ENCODE peak calls at places on chromosomes 11 and 22, in eight cellular contexts. One of them, this sample, is unnamed.

GRCh38 chr11:61945191-61945590 is 5.0 kb upstream of the BEST1 start:
- DNase-seq in progenitor cell of endocrine pancreas: no peak
- DNase-seq in stimulated activated CD4-positive, alpha-beta T cell treated with anti-CD3 and anti-CD28 coated beads, Interleukin-2, amount 100 ng/mL, for 24 hours: no peak
- DNase-seq in activated CD4-positive, alpha-beta T cell treated with anti-CD3 and anti-CD28 coated beads for 24 hours: no peak
- DNase-seq in spleen: no peak
- DNase-seq in NCI-H1048: no peak
- DNase-seq in epithelial cell of prostate: no peak
- DNase-seq in fibroblast of the conjunctiva: no peak
- DNase-seq in this sample: no peak

GRCh38 chr11:103530257-103530656 is 421.0 kb downstream of the DYNC2H1 start:
- DNase-seq in progenitor cell of endocrine pancreas: no peak
- DNase-seq in stimulated activated CD4-positive, alpha-beta T cell treated with anti-CD3 and anti-CD28 coated beads, Interleukin-2, amount 100 ng/mL, for 24 hours: no peak
- DNase-seq in activated CD4-positive, alpha-beta T cell treated with anti-CD3 and anti-CD28 coated beads for 24 hours: no peak
- DNase-seq in spleen: no peak
- DNase-seq in NCI-H1048: no peak
- DNase-seq in epithelial cell of prostate: no peak
- DNase-seq in fibroblast of the conjunctiva: no peak
- DNase-seq in this sample: no peak

GRCh38 chr11:134277176-134278001 is 1.2 kb downstream of the GLB1L3 start:
- DNase-seq in progenitor cell of endocrine pancreas: no peak
- DNase-seq in stimulated activated CD4-positive, alpha-beta T cell treated with anti-CD3 and anti-CD28 coated beads, Interleukin-2, amount 100 ng/mL, for 24 hours: no peak
- DNase-seq in activated CD4-positive, alpha-beta T cell treated with anti-CD3 and anti-CD28 coated beads for 24 hours: no peak
- DNase-seq in spleen: no peak
- DNase-seq in NCI-H1048: no peak
- DNase-seq in epithelial cell of prostate: no peak
- DNase-seq in fibroblast of the conjunctiva: no peak
- DNase-seq in this sample: no peak

GRCh38 chr22:41449321-41449720 is 2.7 kb upstream of the TOB2 start:
- DNase-seq in progenitor cell of endocrine pancreas: no peak
- DNase-seq in stimulated activated CD4-positive, alpha-beta T cell treated with anti-CD3 and anti-CD28 coated beads, Interleukin-2, amount 100 ng/mL, for 24 hours: no peak
- DNase-seq in activated CD4-positive, alpha-beta T cell treated with anti-CD3 and anti-CD28 coated beads for 24 hours: no peak
- DNase-seq in spleen: peak
- DNase-seq in NCI-H1048: no peak
- DNase-seq in epithelial cell of prostate: no peak
- DNase-seq in fibroblast of the conjunctiva: no peak
- DNase-seq in this sample: no peak

GRCh38 chr11:107561688-107562087 is 3.8 kb downstream of the ALKBH8 start:
- DNase-seq in progenitor cell of endocrine pancreas: no peak
- DNase-seq in stimulated activated CD4-positive, alpha-beta T cell treated with anti-CD3 and anti-CD28 coated beads, Interleukin-2, amount 100 ng/mL, for 24 hours: no peak
- DNase-seq in activated CD4-positive, alpha-beta T cell treated with anti-CD3 and anti-CD28 coated beads for 24 hours: no peak
- DNase-seq in spleen: no peak
- DNase-seq in NCI-H1048: no peak
- DNase-seq in epithelial cell of prostate: peak
- DNase-seq in fibroblast of the conjunctiva: peak
- DNase-seq in this sample: no peak

GRCh38 chr11:119533931-119534694 is 111.1 kb upstream of the THY1 start:
- DNase-seq in progenitor cell of endocrine pancreas: peak
- DNase-seq in stimulated activated CD4-positive, alpha-beta T cell treated with anti-CD3 and anti-CD28 coated beads, Interleukin-2, amount 100 ng/mL, for 24 hours: peak
- DNase-seq in activated CD4-positive, alpha-beta T cell treated with anti-CD3 and anti-CD28 coated beads for 24 hours: peak
- DNase-seq in spleen: peak
- DNase-seq in NCI-H1048: no peak
- DNase-seq in epithelial cell of prostate: no peak
- DNase-seq in fibroblast of the conjunctiva: peak
- DNase-seq in this sample: peak

GRCh38 chr11:78019808-78020207 is 3.3 kb downstream of the KCTD14 start:
- DNase-seq in progenitor cell of endocrine pancreas: no peak
- DNase-seq in stimulated activated CD4-positive, alpha-beta T cell treated with anti-CD3 and anti-CD28 coated beads, Interleukin-2, amount 100 ng/mL, for 24 hours: no peak
- DNase-seq in activated CD4-positive, alpha-beta T cell treated with anti-CD3 and anti-CD28 coated beads for 24 hours: no peak
- DNase-seq in spleen: no peak
- DNase-seq in NCI-H1048: no peak
- DNase-seq in epithelial cell of prostate: peak
- DNase-seq in fibroblast of the conjunctiva: no peak
- DNase-seq in this sample: no peak

GRCh38 chr11:88179966-88180629 is 4.9 kb upstream of the RAB38 start:
- DNase-seq in progenitor cell of endocrine pancreas: no peak
- DNase-seq in stimulated activated CD4-positive, alpha-beta T cell treated with anti-CD3 and anti-CD28 coated beads, Interleukin-2, amount 100 ng/mL, for 24 hours: no peak
- DNase-seq in activated CD4-positive, alpha-beta T cell treated with anti-CD3 and anti-CD28 coated beads for 24 hours: no peak
- DNase-seq in spleen: no peak
- DNase-seq in NCI-H1048: no peak
- DNase-seq in epithelial cell of prostate: peak
- DNase-seq in fibroblast of the conjunctiva: peak
- DNase-seq in this sample: no peak

GRCh38 chr11:118792642-118793124 is 1.7 kb upstream of the DDX6 start:
- DNase-seq in progenitor cell of endocrine pancreas: peak
- DNase-seq in stimulated activated CD4-positive, alpha-beta T cell treated with anti-CD3 and anti-CD28 coated beads, Interleukin-2, amount 100 ng/mL, for 24 hours: peak
- DNase-seq in activated CD4-positive, alpha-beta T cell treated with anti-CD3 and anti-CD28 coated beads for 24 hours: no peak
- DNase-seq in spleen: peak
- DNase-seq in NCI-H1048: peak
- DNase-seq in epithelial cell of prostate: peak
- DNase-seq in fibroblast of the conjunctiva: peak
- DNase-seq in this sample: peak

GRCh38 chr11:133987221-133987620 is 30.5 kb upstream of the IGSF9B start:
- DNase-seq in progenitor cell of endocrine pancreas: no peak
- DNase-seq in stimulated activated CD4-positive, alpha-beta T cell treated with anti-CD3 and anti-CD28 coated beads, Interleukin-2, amount 100 ng/mL, for 24 hours: no peak
- DNase-seq in activated CD4-positive, alpha-beta T cell treated with anti-CD3 and anti-CD28 coated beads for 24 hours: no peak
- DNase-seq in spleen: no peak
- DNase-seq in NCI-H1048: no peak
- DNase-seq in epithelial cell of prostate: no peak
- DNase-seq in fibroblast of the conjunctiva: no peak
- DNase-seq in this sample: no peak

This sample was measured in natural killer cell.